ENCODE peak calls at places on chromosomes 13 and 19, in eight cellular contexts. One of them, this sample, is unnamed.

GRCh38 chr13:49495783-49496762 is at the start of gene PHF11:
- DNase-seq in AG09309: no peak
- DNase-seq in left lung: peak; percentile 86
- DNase-seq in BJ: peak; percentile 25
- DNase-seq in tibial nerve: peak; percentile 63
- DNase-seq in endothelial cell of umbilical vein: peak; percentile 58
- DNase-seq in AG04450: no peak
- DNase-seq in endodermal cell: peak; percentile 89
- DNase-seq in this sample: no peak

GRCh38 chr13:110137677-110138008 is 169.3 kb downstream of the COL4A1 start:
- DNase-seq in endodermal cell: no peak
- DNase-seq in endothelial cell of umbilical vein: no peak
- DNase-seq in tibial nerve: no peak
- DNase-seq in AG09309: no peak
- DNase-seq in BJ: no peak
- DNase-seq in left lung: peak; percentile 62
- DNase-seq in AG04450: no peak
- DNase-seq in this sample: no peak

GRCh38 chr19:54299126-54299498 is 13.9 kb downstream of the LILRA5 start:
- DNase-seq in endodermal cell: no peak
- DNase-seq in AG09309: no peak
- DNase-seq in AG04450: no peak
- DNase-seq in endothelial cell of umbilical vein: no peak
- DNase-seq in BJ: no peak
- DNase-seq in tibial nerve: no peak
- DNase-seq in left lung: no peak
- DNase-seq in this sample: no peak

GRCh38 chr13:50162001-50162400 is 146.8 kb downstream of the KCNRG start:
- DNase-seq in tibial nerve: no peak
- DNase-seq in AG04450: no peak
- DNase-seq in left lung: no peak
- DNase-seq in endodermal cell: no peak
- DNase-seq in BJ: no peak
- DNase-seq in AG09309: no peak
- DNase-seq in endothelial cell of umbilical vein: no peak
- DNase-seq in this sample: no peak

GRCh38 chr19:53908106-53908932 is 759 bp upstream of the CACNG7 start:
- DNase-seq in AG04450: peak; percentile 13
- DNase-seq in left lung: no peak
- DNase-seq in BJ: no peak
- DNase-seq in tibial nerve: no peak
- DNase-seq in endothelial cell of umbilical vein: peak; percentile 31
- DNase-seq in AG09309: no peak
- DNase-seq in endodermal cell: peak; percentile 95
- DNase-seq in this sample: peak; percentile 5

GRCh38 chr13:56400774-56401173 is 739.9 kb upstream of the PRR20A start:
- DNase-seq in endodermal cell: no peak
- DNase-seq in tibial nerve: no peak
- DNase-seq in left lung: no peak
- DNase-seq in AG09309: no peak
- DNase-seq in endothelial cell of umbilical vein: no peak
- DNase-seq in AG04450: no peak
- DNase-seq in BJ: no peak
- DNase-seq in this sample: no peak

GRCh38 chr19:39765091-39766076 is 13.3 kb upstream of the LEUTX start:
- DNase-seq in endothelial cell of umbilical vein: peak; percentile 43
- DNase-seq in tibial nerve: no peak
- DNase-seq in endodermal cell: peak; percentile 85
- DNase-seq in left lung: no peak
- DNase-seq in AG09309: no peak
- DNase-seq in BJ: no peak
- DNase-seq in AG04450: no peak
- DNase-seq in this sample: peak; percentile 11

GRCh38 chr13:39047560-39047959 is 9.3 kb downstream of the NHLRC3 start:
- DNase-seq in endodermal cell: peak; percentile 80
- DNase-seq in BJ: no peak
- DNase-seq in left lung: no peak
- DNase-seq in tibial nerve: no peak
- DNase-seq in AG09309: no peak
- DNase-seq in AG04450: no peak
- DNase-seq in endothelial cell of umbilical vein: no peak
- DNase-seq in this sample: no peak

DNA sequence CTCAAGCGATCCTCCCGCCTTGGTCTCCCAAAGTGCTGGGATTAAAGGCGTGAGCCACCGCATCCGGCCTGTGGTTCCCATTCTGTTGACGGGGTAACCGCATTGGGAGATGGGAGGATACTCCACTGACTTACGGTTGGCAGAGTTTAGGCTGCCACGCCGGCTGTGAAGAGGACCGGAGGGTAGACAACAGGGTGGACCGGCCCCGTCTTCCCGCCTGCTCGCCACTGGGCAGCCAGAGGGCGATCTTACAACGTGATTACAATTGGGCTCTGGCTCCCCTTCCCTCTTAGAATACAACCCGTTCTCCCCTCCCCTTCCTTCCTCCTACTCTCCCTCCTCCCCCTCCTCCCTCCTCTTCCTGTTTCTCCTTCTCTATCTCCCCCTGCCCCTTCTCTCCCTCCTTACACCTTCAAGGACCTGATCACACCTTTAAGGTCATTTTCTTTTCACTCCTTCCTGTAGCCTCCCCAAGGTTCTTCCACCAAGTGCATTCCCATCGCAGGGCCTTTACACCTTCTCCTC is 957 bp upstream of the CCDC194 start:
- DNase-seq in endothelial cell of umbilical vein: peak; percentile 55
- DNase-seq in AG04450: no peak
- DNase-seq in left lung: peak; percentile 77
- DNase-seq in AG09309: no peak
- DNase-seq in BJ: no peak
- DNase-seq in tibial nerve: peak; percentile 40
- DNase-seq in endodermal cell: peak; percentile 89
- DNase-seq in this sample: no peak
- TF ChIP-seq CTCF in endothelial cell of umbilical vein: peak; percentile 82
- TF ChIP-seq CTCF in AG04450: peak; percentile 60
- TF ChIP-seq CTCF in left lung: peak; percentile 67
- TF ChIP-seq CTCF in AG09309: peak; percentile 79
- TF ChIP-seq CTCF in BJ: peak; percentile 75
- TF ChIP-seq CTCF in tibial nerve: peak; percentile 62
- TF ChIP-seq CTCF in endodermal cell: peak; percentile 85
- TF ChIP-seq CTCF in this sample: peak; percentile 64

GRCh38 chr19:29665215-29665825 is at the start of gene PLEKHF1:
- DNase-seq in BJ: no peak
- DNase-seq in AG09309: no peak
- DNase-seq in AG04450: no peak
- DNase-seq in left lung: peak; percentile 91
- DNase-seq in endodermal cell: peak; percentile 96
- DNase-seq in tibial nerve: peak; percentile 86
- DNase-seq in endothelial cell of umbilical vein: peak; percentile 83
- DNase-seq in this sample: no peak

GRCh38 chr19:29664753-29665214 is 477 bp upstream of the PLEKHF1 start:
- DNase-seq in AG04450: no peak
- DNase-seq in AG09309: no peak
- DNase-seq in tibial nerve: no peak
- DNase-seq in left lung: no peak
- DNase-seq in endothelial cell of umbilical vein: no peak
- DNase-seq in BJ: no peak
- DNase-seq in endodermal cell: no peak
- DNase-seq in this sample: no peak

GRCh38 chr19:29662604-29663404 is 2.5 kb upstream of the PLEKHF1 start:
- DNase-seq in BJ: peak; percentile 81
- DNase-seq in AG09309: peak; percentile 83
- DNase-seq in left lung: peak; percentile 70
- DNase-seq in endothelial cell of umbilical vein: peak; percentile 69
- DNase-seq in AG04450: peak; percentile 85
- DNase-seq in tibial nerve: no peak
- DNase-seq in endodermal cell: no peak
- DNase-seq in this sample: peak; percentile 86

GRCh38 chr19:29662278-29662603 is 3.0 kb upstream of the PLEKHF1 start:
- DNase-seq in endodermal cell: no peak
- DNase-seq in endothelial cell of umbilical vein: no peak
- DNase-seq in AG04450: no peak
- DNase-seq in left lung: no peak
- DNase-seq in AG09309: no peak
- DNase-seq in BJ: no peak
- DNase-seq in tibial nerve: no peak
- DNase-seq in this sample: no peak

GRCh38 chr19:29663861-29664752 is 1.2 kb upstream of the PLEKHF1 start:
- DNase-seq in tibial nerve: no peak
- DNase-seq in endodermal cell: no peak
- DNase-seq in AG09309: no peak
- DNase-seq in left lung: no peak
- DNase-seq in AG04450: no peak
- DNase-seq in BJ: no peak
- DNase-seq in endothelial cell of umbilical vein: no peak
- DNase-seq in this sample: no peak
- H3K4me3 ChIP-seq in tibial nerve: no peak overlapping the region
- H3K4me3 ChIP-seq in endodermal cell: no peak overlapping the region
- H3K4me3 ChIP-seq in AG09309: no peak overlapping the region
- H3K4me3 ChIP-seq in left lung: no peak overlapping the region
- H3K4me3 ChIP-seq in AG04450: no peak overlapping the region
- H3K4me3 ChIP-seq in BJ: no peak overlapping the region
- H3K4me3 ChIP-seq in endothelial cell of umbilical vein: no peak overlapping the region
- H3K4me3 ChIP-seq in this sample: no peak overlapping the region

DNA sequence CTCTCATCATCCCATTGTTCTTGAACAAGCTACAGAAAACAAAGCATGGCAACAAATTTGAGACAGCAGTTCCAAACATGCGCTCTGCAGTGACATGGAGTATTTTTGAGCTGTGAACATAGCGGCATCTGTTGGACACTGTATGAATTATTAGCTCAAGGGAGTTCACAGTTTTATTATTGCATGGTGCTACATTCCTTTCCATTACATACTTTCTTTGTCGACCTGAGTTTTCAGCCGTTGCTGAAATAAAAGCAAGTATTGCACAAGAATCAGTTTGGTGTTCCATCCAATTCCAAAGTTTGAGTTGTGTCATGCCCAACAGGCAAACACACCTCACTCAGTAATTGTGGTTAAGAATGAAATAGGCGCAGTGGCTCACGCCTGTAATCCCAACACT is 30.1 kb upstream of the METTL21C start:
- DNase-seq in tibial nerve: no peak
- DNase-seq in AG04450: no peak
- DNase-seq in left lung: no peak
- DNase-seq in endodermal cell: no peak
- DNase-seq in AG09309: peak; percentile 54
- DNase-seq in endothelial cell of umbilical vein: peak; percentile 76
- DNase-seq in BJ: no peak
- DNase-seq in this sample: peak; percentile 23
- TF ChIP-seq CTCF in tibial nerve: no peak
- TF ChIP-seq CTCF in AG04450: peak; percentile 36
- TF ChIP-seq CTCF in left lung: peak; percentile 49
- TF ChIP-seq CTCF in endodermal cell: no peak
- TF ChIP-seq CTCF in AG09309: peak; percentile 61
- TF ChIP-seq CTCF in endothelial cell of umbilical vein: peak; percentile 42
- TF ChIP-seq CTCF in BJ: peak; percentile 53
- TF ChIP-seq CTCF in this sample: peak; percentile 51

GRCh38 chr19:5541456-5541855 is 26.3 kb downstream of the TINCR start:
- DNase-seq in BJ: no peak
- DNase-seq in endothelial cell of umbilical vein: no peak
- DNase-seq in AG09309: no peak
- DNase-seq in tibial nerve: no peak
- DNase-seq in left lung: no peak
- DNase-seq in AG04450: no peak
- DNase-seq in endodermal cell: no peak
- DNase-seq in this sample: no peak

GRCh38 chr19:5536337-5536894 is 31.3 kb downstream of the TINCR start:
- DNase-seq in AG04450: no peak
- DNase-seq in endodermal cell: peak; percentile 97
- DNase-seq in AG09309: no peak
- DNase-seq in left lung: peak; percentile 43
- DNase-seq in tibial nerve: no peak
- DNase-seq in endothelial cell of umbilical vein: no peak
- DNase-seq in BJ: peak; percentile 1
- DNase-seq in this sample: peak; percentile 23

GRCh38 chr19:5537870-5538269 is 29.9 kb downstream of the TINCR start:
- DNase-seq in left lung: no peak
- DNase-seq in BJ: no peak
- DNase-seq in AG04450: no peak
- DNase-seq in endothelial cell of umbilical vein: no peak
- DNase-seq in endodermal cell: no peak
- DNase-seq in AG09309: no peak
- DNase-seq in tibial nerve: no peak
- DNase-seq in this sample: no peak

GRCh38 chr19:5540208-5540607 is 27.5 kb downstream of the TINCR start:
- DNase-seq in tibial nerve: no peak
- DNase-seq in endothelial cell of umbilical vein: no peak
- DNase-seq in AG09309: no peak
- DNase-seq in BJ: no peak
- DNase-seq in endodermal cell: no peak
- DNase-seq in AG04450: no peak
- DNase-seq in left lung: no peak
- DNase-seq in this sample: no peak

DNA sequence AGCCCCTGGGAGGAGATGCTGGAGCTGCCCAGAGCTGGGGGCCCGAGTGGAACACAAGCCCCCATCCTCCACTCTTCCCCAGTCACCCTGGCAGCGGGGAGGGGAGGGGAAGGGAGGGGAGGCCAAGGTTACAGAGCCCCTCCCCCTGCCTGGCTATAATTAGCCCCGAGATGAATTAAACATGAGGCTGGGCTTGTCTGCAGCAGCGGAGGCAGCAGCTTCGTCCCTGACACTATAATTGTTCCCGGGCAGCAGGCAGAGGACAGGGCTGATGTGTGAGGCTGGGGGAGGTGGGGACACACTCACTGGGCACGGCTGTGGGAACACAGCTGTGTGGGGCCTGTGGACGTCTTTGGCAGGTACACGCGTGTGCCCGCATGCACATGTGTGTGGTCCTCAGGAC is 28.3 kb downstream of the TINCR start:
- DNase-seq in AG09309: no peak
- DNase-seq in endodermal cell: peak; percentile 80
- DNase-seq in AG04450: no peak
- DNase-seq in BJ: no peak
- DNase-seq in endothelial cell of umbilical vein: no peak
- DNase-seq in left lung: no peak
- DNase-seq in tibial nerve: no peak
- DNase-seq in this sample: no peak
- H3K4me3 ChIP-seq in AG09309: no peak overlapping the region
- H3K4me3 ChIP-seq in endodermal cell: no peak overlapping the region
- H3K4me3 ChIP-seq in AG04450: no peak overlapping the region
- H3K4me3 ChIP-seq in BJ: no peak overlapping the region
- H3K4me3 ChIP-seq in endothelial cell of umbilical vein: no peak overlapping the region
- H3K4me3 ChIP-seq in left lung: no peak overlapping the region
- H3K4me3 ChIP-seq in tibial nerve: no peak overlapping the region
- H3K4me3 ChIP-seq in this sample: no peak overlapping the region

GRCh38 chr19:45401815-45402468 is 2.9 kb downstream of the PPP1R13L start:
- DNase-seq in endodermal cell: no peak
- DNase-seq in AG09309: no peak
- DNase-seq in endothelial cell of umbilical vein: no peak
- DNase-seq in left lung: no peak
- DNase-seq in AG04450: no peak
- DNase-seq in tibial nerve: no peak
- DNase-seq in BJ: no peak
- DNase-seq in this sample: no peak
- TF ChIP-seq CTCF in endodermal cell: no peak
- TF ChIP-seq CTCF in AG09309: no peak
- TF ChIP-seq CTCF in endothelial cell of umbilical vein: no peak
- TF ChIP-seq CTCF in left lung: no peak
- TF ChIP-seq CTCF in AG04450: no peak
- TF ChIP-seq CTCF in tibial nerve: no peak
- TF ChIP-seq CTCF in BJ: no peak
- TF ChIP-seq CTCF in this sample: peak; percentile 53

DNA sequence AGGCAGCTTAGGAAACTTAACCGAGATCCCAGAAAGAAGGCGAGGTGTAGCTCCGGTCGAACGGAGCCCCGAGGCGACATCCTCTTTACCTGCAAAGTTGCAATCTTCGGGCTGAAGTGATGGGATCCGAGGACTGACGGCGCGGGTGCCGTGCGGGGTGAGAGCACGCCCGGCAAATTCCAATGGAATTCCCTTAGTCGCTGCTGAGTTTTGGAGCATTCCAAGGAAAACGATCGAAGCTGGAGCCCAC is 141 bp downstream of the TRPC4 start:
- DNase-seq in tibial nerve: no peak
- DNase-seq in endothelial cell of umbilical vein: no peak
- DNase-seq in endodermal cell: peak; percentile 78
- DNase-seq in AG09309: no peak
- DNase-seq in AG04450: no peak
- DNase-seq in BJ: no peak
- DNase-seq in left lung: no peak
- DNase-seq in this sample: no peak
- H3K4me3 ChIP-seq in tibial nerve: peak overlapping the region; percentile 24
- H3K4me3 ChIP-seq in endothelial cell of umbilical vein: peak overlapping the region; percentile 22
- H3K4me3 ChIP-seq in endodermal cell: peak overlapping the region; percentile 95
- H3K4me3 ChIP-seq in AG09309: peak overlapping the region; percentile 97
- H3K4me3 ChIP-seq in AG04450: peak overlapping the region; percentile 76
- H3K4me3 ChIP-seq in BJ: peak overlapping the region; percentile 75
- H3K4me3 ChIP-seq in left lung: peak overlapping the region; percentile 20
- H3K4me3 ChIP-seq in this sample: peak overlapping the region; percentile 49